ENCODE peak calls at places on chromosomes 2 and 18, in four cellular contexts. A is naive thymus-derived CD8-positive, alpha-beta T cell; K is foreskin fibroblast; G is choroid plexus epithelial cell. F is an unnamed sample.
A peak's percentile ranks its signal among the peaks of the same experiment; 100 is the strongest.

GRCh38 chr18:8826514-8826913 is 121.2 kb downstream of the MTCL1 start:
- DNase-seq in A (no peak), K (no peak), G (no peak), F (no peak)

GRCh38 chr2:221674446-221674845 is 102.3 kb upstream of the EPHA4 start:
- DNase-seq in A (no peak), K (no peak), G (no peak), F (no peak)

GRCh38 chr2:215531284-215531683 is 95.4 kb upstream of the FN1 start:
- DNase-seq in A (no peak), K (peak; percentile 19), G (peak; percentile 88), F (no peak)

GRCh38 chr2:129923265-129924141 is 56.0 kb upstream of the RAB6C start:
- DNase-seq in A (no peak), K (peak; percentile 56), G (peak; percentile 63), F (no peak)

GRCh38 chr2:104848526-104848925 is 5.4 kb upstream of the POU3F3 start:
- DNase-seq in A (no peak), K (no peak), G (no peak), F (no peak)

GRCh38 chr2:128233790-128234395 is 84.8 kb downstream of the HS6ST1 start:
- DNase-seq in A (no peak), K (no peak), G (no peak), F (no peak)

GRCh38 chr2:57180678-57181077 is 865.9 kb upstream of the VRK2 start:
- DNase-seq in A (no peak), K (no peak), G (no peak), F (no peak)

GRCh38 chr2:213271947-213272346 is 12.3 kb upstream of the SPAG16 start:
- DNase-seq in A (no peak), K (no peak), G (no peak), F (no peak)

GRCh38 chr2:130908832-130909231 is 72.1 kb downstream of the ARHGEF4 start:
- DNase-seq in A (no peak), K (no peak), G (no peak), F (no peak)

GRCh38 chr2:217650716-217651360 is 352.0 kb downstream of the TNS1 start:
- DNase-seq in A (peak; percentile 35), K (peak; percentile 61), G (peak; percentile 86), F (no peak)

GRCh38 chr2:129144082-129144791 is 825.6 kb upstream of the HS6ST1 start:
- DNase-seq in A (no peak), K (no peak), G (no peak), F (no peak)

GRCh38 chr18:944440-944839 is 39.8 kb downstream of the ADCYAP1 start:
- DNase-seq in A (no peak), K (peak; percentile 1), G (peak; percentile 61), F (no peak)

GRCh38 chr2:10783421-10783820 is 29.2 kb downstream of the PDIA6 start:
- DNase-seq in A (no peak), K (no peak), G (peak; percentile 29), F (no peak)

GRCh38 chr2:1869248-1869647 is 124.9 kb upstream of the PXDN start:
- DNase-seq in A (no peak), K (no peak), G (no peak), F (no peak)

GRCh38 chr2:43370705-43371104 is 144.3 kb upstream of the ZFP36L2 start:
- DNase-seq in A (no peak), K (peak; percentile 36), G (peak; percentile 29), F (no peak)

GRCh38 chr2:222179592-222179991 is 119.2 kb downstream of the PAX3 start:
- DNase-seq in A (no peak), K (no peak), G (no peak), F (no peak)

GRCh38 chr18:3914833-3915598 is 465.0 kb downstream of the TGIF1 start:
- DNase-seq in A (no peak), K (no peak), G (no peak), F (no peak)

GRCh38 chr2:239612133-239612532 is 211.3 kb upstream of the HDAC4 start:
- DNase-seq in A (no peak), K (no peak), G (no peak), F (no peak)

GRCh38 chr2:161416294-161416632 is at the start of gene TBR1:
- DNase-seq in A (no peak), K (peak; percentile 29), G (no peak), F (no peak)

GRCh38 chr2:98778153-98778552 is 47.2 kb upstream of the MGAT4A start:
- DNase-seq in A (no peak), K (no peak), G (no peak), F (no peak)

GRCh38 chr18:79245517-79246001 is 150.2 kb upstream of the NFATC1 start:
- DNase-seq in A (no peak), K (peak; percentile 10), G (no peak), F (no peak)

GRCh38 chr2:64859208-64860161 is 129.7 kb upstream of the SLC1A4 start:
- DNase-seq in A (peak; percentile 12), K (peak; percentile 99), G (peak; percentile 90), F (peak; percentile 29)

GRCh38 chr2:74223941-74224770 is 25.7 kb downstream of the MTHFD2 start:
- DNase-seq in A (no peak), K (peak; percentile 58), G (no peak), F (no peak)

GRCh38 chr2:173355132-173355865 is 627 bp downstream of the CDCA7 start:
- DNase-seq in A (peak; percentile 9), K (peak; percentile 80), G (peak; percentile 59), F (peak; percentile 10)

GRCh38 chr2:32812316-32812715 is 134.4 kb upstream of the LTBP1 start:
- DNase-seq in A (no peak), K (peak; percentile 78), G (peak; percentile 44), F (no peak)